ENCODE peak calls at places on chromosome 9, in nine cellular contexts. U is mammary epithelial cell, E is Peyer's patch, X is mucosa of descending colon, A is A549, C is suprapubic skin, Z is pancreas, P is left ventricle myocardium inferior, S is psoas muscle. W is an unnamed sample.
A peak's percentile ranks its signal among the peaks of the same experiment; 100 is the strongest.

GRCh38 chr9:89730715-89731114 is 125.9 kb downstream of the GADD45G start:
- DNase-seq in Z (peak; percentile 94), A (no peak), X (no peak), E (peak; percentile 34), P (no peak), U (no peak), C (no peak), S (no peak), W (no peak)

GRCh38 chr9:137665697-137666504 is 47.1 kb downstream of the EHMT1 start:
- DNase-seq in U (no peak), C (no peak), A (no peak), E (no peak), P (no peak), S (no peak), X (no peak), Z (no peak), W (no peak)

GRCh38 chr9:74570879-74571512 is 73.9 kb downstream of the RORB start:
- DNase-seq in U (peak; percentile 9), P (no peak), C (no peak), E (no peak), X (peak; percentile 38), S (no peak), A (peak; percentile 31), Z (no peak), W (no peak)

GRCh38 chr9:6779417-6780241 is 21.9 kb downstream of the KDM4C start:
- DNase-seq in X (peak; percentile 28), A (no peak), C (no peak), U (no peak), Z (no peak), S (no peak), E (no peak), P (no peak), W (no peak)

GRCh38 chr9:30201024-30201423 is 2183.4 kb upstream of the ACO1 start:
- DNase-seq in A (no peak), E (no peak), C (no peak), X (no peak), Z (peak; percentile 33), P (no peak), S (no peak), U (no peak), W (no peak)

GRCh38 chr9:134975253-134975652 is 57.5 kb upstream of the FCN1 start:
- DNase-seq in U (no peak), Z (no peak), S (no peak), P (no peak), E (no peak), A (no peak), C (no peak), X (no peak), W (no peak)

GRCh38 chr9:16918920-16919319 is 48.5 kb upstream of the BNC2 start:
- DNase-seq in A (no peak), U (no peak), C (no peak), Z (no peak), E (no peak), S (no peak), X (no peak), P (no peak), W (no peak)

GRCh38 chr9:134205636-134206316 is 41.4 kb upstream of the RNU6ATAC start:
- DNase-seq in P (peak; percentile 68), A (no peak), E (no peak), S (peak; percentile 83), X (peak; percentile 31), Z (no peak), C (peak; percentile 76), U (no peak), W (peak; percentile 71)

GRCh38 chr9:94801242-94801641 is 74.7 kb downstream of the AOPEP start:
- DNase-seq in Z (no peak), E (no peak), A (no peak), C (no peak), U (no peak), X (no peak), P (no peak), S (no peak), W (no peak)

GRCh38 chr9:124574944-124575343 is 67.7 kb upstream of the NR5A1 start:
- DNase-seq in E (no peak), U (peak; percentile 93), S (no peak), C (no peak), X (no peak), A (peak; percentile 20), P (no peak), Z (no peak), W (no peak)

GRCh38 chr9:87189006-87189405 is 241.7 kb upstream of the GAS1 start:
- DNase-seq in A (no peak), Z (no peak), X (no peak), C (no peak), U (no peak), P (no peak), S (no peak), E (no peak), W (no peak)

GRCh38 chr9:95724253-95724991 is 151.1 kb upstream of the ERCC6L2 start:
- DNase-seq in S (no peak), E (no peak), U (no peak), P (no peak), A (no peak), X (peak; percentile 51), Z (no peak), C (no peak), W (no peak)

GRCh38 chr9:88183798-88184495 is 45.7 kb upstream of the SPATA31C2 start:
- DNase-seq in P (no peak), S (no peak), U (no peak), E (no peak), X (no peak), Z (no peak), A (no peak), C (no peak), W (no peak)

GRCh38 chr9:96241391-96241809 is 60.6 kb downstream of the HSD17B3 start:
- DNase-seq in P (no peak), U (peak; percentile 97), X (no peak), Z (no peak), E (no peak), S (no peak), C (no peak), A (no peak), W (no peak)

GRCh38 chr9:76027426-76027825 is 137.0 kb downstream of the PCSK5 start:
- DNase-seq in E (no peak), U (peak; percentile 42), A (no peak), X (no peak), S (no peak), P (no peak), C (no peak), Z (no peak), W (no peak)

GRCh38 chr9:113349434-113350337 is at the start of gene BSPRY:
- DNase-seq in E (peak; percentile 75), A (no peak), U (no peak), P (no peak), C (no peak), Z (peak; percentile 70), X (peak; percentile 60), S (no peak), W (no peak)

GRCh38 chr9:13427587-13427986 is 148.1 kb upstream of the MPDZ start:
- DNase-seq in S (no peak), Z (no peak), C (no peak), U (peak; percentile 29), A (peak; percentile 48), E (no peak), P (no peak), X (peak; percentile 42), W (no peak)

GRCh38 chr9:107541523-107541922 is 52.0 kb upstream of the KLF4 start:
- DNase-seq in E (no peak), P (no peak), X (no peak), A (no peak), C (no peak), U (no peak), Z (no peak), S (no peak), W (no peak)

GRCh38 chr9:70602364-70603019 is 188.0 kb upstream of the KLF9 start:
- DNase-seq in X (peak; percentile 73), C (no peak), S (peak; percentile 59), A (peak; percentile 71), P (no peak), U (peak; percentile 64), Z (no peak), E (no peak), W (peak; percentile 50)
- H3K4me3 ChIP-seq in X (no peak overlapping the region), C (no peak overlapping the region), S (peak overlapping the region; percentile 58), A (no peak overlapping the region), P (peak overlapping the region; percentile 48), U (no peak overlapping the region), Z (no peak overlapping the region), E (no peak overlapping the region), W (peak overlapping the region; percentile 37)

GRCh38 chr9:90966475-90967150 is 165.0 kb downstream of the SYK start:
- DNase-seq in S (no peak), A (no peak), P (no peak), C (no peak), X (no peak), Z (no peak), U (peak; percentile 63), E (no peak), W (no peak)

GRCh38 chr9:90967171-90967570 is 165.6 kb downstream of the SYK start:
- DNase-seq in S (no peak), A (no peak), C (no peak), E (no peak), X (no peak), P (no peak), U (no peak), Z (no peak), W (no peak)

GRCh38 chr9:90965141-90965910 is 163.7 kb downstream of the SYK start:
- DNase-seq in X (no peak), C (no peak), S (no peak), A (no peak), E (no peak), P (no peak), U (no peak), Z (no peak), W (no peak)

GRCh38 chr9:90965911-90966290 is 164.3 kb downstream of the SYK start:
- DNase-seq in S (no peak), U (no peak), X (no peak), C (no peak), P (no peak), Z (no peak), E (no peak), A (no peak), W (no peak)

GRCh38 chr9:90964101-90965020 is 162.7 kb downstream of the SYK start:
- DNase-seq in U (no peak), S (no peak), X (peak; percentile 76), C (no peak), A (peak; percentile 34), Z (peak; percentile 63), E (no peak), P (no peak), W (no peak)
- TF ChIP-seq CTCF in U (no peak), S (no peak), X (no peak), C (no peak), A (no peak), Z (peak; percentile 15), E (peak; percentile 7), P (peak; percentile 18), W (no peak)

GRCh38 chr9:35598863-35599590 is 6.0 kb upstream of the TESK1 start:
- DNase-seq in S (peak; percentile 47), P (no peak), C (no peak), A (no peak), U (peak; percentile 10), E (no peak), X (no peak), Z (no peak), W (no peak)
- H3K4me1 ChIP-seq in S (peaks cover 23% of the 10 kb centered on the region), P (peaks cover 10% of the 10 kb centered on the region), C (peaks cover 23% of the 10 kb centered on the region), A (no peaks in the 10 kb centered on the region), U (peaks cover 10% of the 10 kb centered on the region), E (peaks cover 4% of the 10 kb centered on the region), X (peaks cover 12% of the 10 kb centered on the region), Z (no peaks in the 10 kb centered on the region), W (peaks cover 11% of the 10 kb centered on the region)

DNA sequence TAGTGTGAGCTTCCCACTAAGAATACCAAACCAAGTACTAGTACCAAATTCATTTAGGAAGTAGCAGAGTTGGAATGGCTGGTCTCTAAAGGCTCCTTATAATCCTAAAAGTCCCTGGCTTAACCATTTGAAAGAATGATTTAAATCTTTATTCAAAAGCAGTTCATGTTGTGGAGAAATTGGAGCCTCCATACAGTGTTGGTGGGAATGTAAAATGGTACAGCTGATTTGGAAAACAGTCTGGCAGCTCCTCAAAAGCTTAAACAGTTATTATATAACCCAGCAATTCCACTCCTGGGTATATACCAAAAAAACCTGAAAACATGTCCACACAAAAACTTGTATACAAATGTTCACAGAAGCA is 2.9 kb downstream of the PLIN2 start:
- DNase-seq in S (no peak), X (no peak), A (no peak), E (no peak), Z (no peak), U (no peak), P (no peak), C (no peak), W (no peak)
- H3K4me3 ChIP-seq in S (peak overlapping the region; percentile 97), X (no peak overlapping the region), A (no peak overlapping the region), E (no peak overlapping the region), Z (no peak overlapping the region), U (no peak overlapping the region), P (peak overlapping the region; percentile 84), C (peak overlapping the region; percentile 72), W (no peak overlapping the region)